ENCODE peak calls at places on chromosomes 16 and 17, in seven cellular contexts. X is OCI-LY7; M is CD8-positive, alpha-beta memory T cell; G is H1; I is CD4-positive, CD25-positive, alpha-beta regulatory T cell; U is tibial artery; N is fibroblast of lung. S is an unnamed sample. For H3K4me1, the result is how much of the 10 kb centered on the place peaks cover.

GRCh38 chr17:36941265-36942021 is 4.2 kb downstream of the LHX1 start:
- DNase-seq in I (no peak), N (no peak), M (no peak), G (no peak), U (no peak), X (no peak), S (no peak)

GRCh38 chr17:1447061-1447460 is 9.0 kb downstream of the CRK start:
- DNase-seq in I (no peak), X (no peak), M (no peak), G (no peak), U (no peak), N (no peak), S (no peak)

GRCh38 chr16:59605706-59606105 is 871.6 kb upstream of the GOT2 start:
- DNase-seq in N (no peak), M (no peak), X (no peak), G (no peak), U (no peak), I (no peak), S (no peak)

GRCh38 chr16:65909310-65910050 is 457.0 kb upstream of the CDH5 start:
- DNase-seq in N (no peak), M (no peak), I (no peak), U (no peak), G (no peak), X (peak), S (no peak)

GRCh38 chr17:68612228-68612922 is 11.2 kb upstream of the FAM20A start:
- DNase-seq in X (no peak), M (no peak), U (no peak), N (no peak), I (no peak), G (no peak), S (no peak)

GRCh38 chr17:5788266-5788900 is 204.1 kb upstream of the NLRP1 start:
- DNase-seq in I (no peak), U (no peak), G (no peak), N (no peak), X (no peak), M (no peak), S (no peak)

GRCh38 chr16:57147381-57148191 is 38.3 kb downstream of the PSME3IP1 start:
- DNase-seq in U (no peak), I (no peak), X (peak), G (no peak), M (no peak), N (no peak), S (no peak)

GRCh38 chr17:7263071-7263800 is 958 bp upstream of the CLDN7 start:
- DNase-seq in X (no peak), G (no peak), N (no peak), I (no peak), M (no peak), U (no peak), S (no peak)

GRCh38 chr17:59845595-59846390 is 47.0 kb downstream of the TUBD1 start:
- DNase-seq in U (peak), X (no peak), N (peak), M (no peak), I (no peak), G (no peak), S (no peak)

GRCh38 chr16:81823111-81823510 is 44.0 kb downstream of the PLCG2 start:
- DNase-seq in I (no peak), N (no peak), X (peak), M (no peak), G (no peak), U (peak), S (no peak)

GRCh38 chr16:79901522-79901921 is 301.0 kb upstream of the MAF start:
- DNase-seq in X (no peak), U (no peak), N (no peak), G (no peak), M (no peak), I (no peak), S (no peak)

GRCh38 chr16:49876716-49877129 is 20.8 kb upstream of the ZNF423 start:
- DNase-seq in I (no peak), N (no peak), G (peak), M (no peak), X (no peak), U (peak), S (no peak)

GRCh38 chr16:67976205-67976604 is 4.1 kb downstream of the DPEP3 start:
- DNase-seq in I (no peak), M (no peak), G (no peak), N (no peak), X (no peak), U (no peak), S (no peak)

GRCh38 chr17:7184091-7184488 is 4.9 kb upstream of the ASGR1 start:
- DNase-seq in M (no peak), X (no peak), G (no peak), I (no peak), U (peak), N (no peak), S (no peak)

GRCh38 chr17:76816590-76817135 is 51.5 kb upstream of the MGAT5B start:
- DNase-seq in G (peak), N (peak), M (peak), I (peak), U (no peak), X (peak), S (no peak)

GRCh38 chr17:12995896-12996295 is 21.9 kb downstream of the ELAC2 start:
- DNase-seq in U (no peak), X (no peak), G (no peak), M (no peak), N (no peak), I (no peak), S (no peak)

GRCh38 chr16:57594531-57595031 is 33.8 kb upstream of the ADGRG1 start:
- DNase-seq in N (no peak), M (no peak), U (no peak), X (no peak), G (no peak), I (no peak), S (no peak)

GRCh38 chr16:81729451-81729850 is 49.6 kb upstream of the PLCG2 start:
- DNase-seq in G (peak), M (no peak), I (no peak), X (peak), N (no peak), U (no peak), S (no peak)

GRCh38 chr17:32519769-32520701 is 33.2 kb downstream of the CDK5R1 start:
- DNase-seq in U (no peak), M (peak), X (no peak), N (no peak), G (no peak), I (peak), S (no peak)

GRCh38 chr17:21170829-21171228 is 43.1 kb downstream of the TMEM11 start:
- DNase-seq in I (no peak), N (no peak), G (no peak), U (no peak), M (no peak), X (no peak), S (no peak)

GRCh38 chr17:21169496-21169895 is 42.7 kb downstream of the DHRS7B start:
- DNase-seq in M (no peak), U (no peak), X (no peak), I (no peak), N (no peak), G (no peak), S (no peak)

GRCh38 chr17:21173543-21173942 is 40.4 kb downstream of the TMEM11 start:
- DNase-seq in N (no peak), G (no peak), M (no peak), U (no peak), I (no peak), X (no peak), S (no peak)

GRCh38 chr17:21171970-21172510 is 41.9 kb downstream of the TMEM11 start:
- DNase-seq in I (no peak), U (no peak), M (no peak), X (no peak), G (no peak), N (no peak), S (no peak)

DNA sequence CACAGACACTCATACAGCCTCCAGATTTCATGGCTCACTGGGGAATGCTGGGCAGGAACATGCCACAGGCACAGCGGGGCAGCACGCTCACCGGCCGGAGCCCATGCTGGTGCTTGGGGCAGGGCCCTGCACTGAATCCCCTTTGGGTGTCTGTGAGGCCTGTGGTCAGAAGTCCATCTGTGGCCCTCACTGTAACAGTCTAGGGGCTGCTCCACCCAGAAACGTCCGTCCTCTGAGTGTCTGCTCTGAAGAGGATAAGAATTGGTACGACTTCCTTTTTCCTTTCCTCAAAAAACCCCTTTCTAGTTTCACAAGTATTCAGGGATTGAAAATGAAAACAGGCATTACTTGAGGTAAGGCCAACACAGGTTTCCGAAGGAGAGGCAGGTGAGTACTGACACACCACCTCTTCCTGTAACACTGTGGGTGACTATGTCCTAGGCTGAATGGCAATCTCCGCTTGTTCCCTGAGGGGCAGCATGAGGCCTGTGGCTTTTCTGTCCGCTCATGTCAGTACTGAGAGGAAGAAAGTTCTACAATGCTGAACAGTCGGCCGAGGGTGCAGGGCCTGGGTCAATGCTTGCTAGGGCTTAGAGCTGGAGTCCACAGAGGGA is 42.5 kb downstream of the TMEM11 start:
- DNase-seq in U (no peak), M (no peak), N (no peak), I (no peak), X (no peak), G (no peak), S (no peak)
- H3K4me1 ChIP-seq in U (under half), M (under half), N (under half), I (under half), X (under half), G (under half), S (under half)

GRCh38 chr17:82463391-82463790 is 4.8 kb downstream of the NARF start:
- DNase-seq in U (no peak), I (no peak), X (no peak), N (no peak), M (no peak), G (no peak), S (no peak)
- H3K4me1 ChIP-seq in U (under half), I (under half), X (under half), N (under half), M (under half), G (under half), S (under half)

GRCh38 chr17:64504769-64505319 is 1.2 kb downstream of the DDX5 start:
- DNase-seq in N (no peak), G (no peak), I (no peak), X (no peak), M (no peak), U (no peak), S (no peak)
- H3K4me1 ChIP-seq in N (under half), G (under half), I (half or more), X (half or more), M (half or more), U (under half), S (under half)

DNA sequence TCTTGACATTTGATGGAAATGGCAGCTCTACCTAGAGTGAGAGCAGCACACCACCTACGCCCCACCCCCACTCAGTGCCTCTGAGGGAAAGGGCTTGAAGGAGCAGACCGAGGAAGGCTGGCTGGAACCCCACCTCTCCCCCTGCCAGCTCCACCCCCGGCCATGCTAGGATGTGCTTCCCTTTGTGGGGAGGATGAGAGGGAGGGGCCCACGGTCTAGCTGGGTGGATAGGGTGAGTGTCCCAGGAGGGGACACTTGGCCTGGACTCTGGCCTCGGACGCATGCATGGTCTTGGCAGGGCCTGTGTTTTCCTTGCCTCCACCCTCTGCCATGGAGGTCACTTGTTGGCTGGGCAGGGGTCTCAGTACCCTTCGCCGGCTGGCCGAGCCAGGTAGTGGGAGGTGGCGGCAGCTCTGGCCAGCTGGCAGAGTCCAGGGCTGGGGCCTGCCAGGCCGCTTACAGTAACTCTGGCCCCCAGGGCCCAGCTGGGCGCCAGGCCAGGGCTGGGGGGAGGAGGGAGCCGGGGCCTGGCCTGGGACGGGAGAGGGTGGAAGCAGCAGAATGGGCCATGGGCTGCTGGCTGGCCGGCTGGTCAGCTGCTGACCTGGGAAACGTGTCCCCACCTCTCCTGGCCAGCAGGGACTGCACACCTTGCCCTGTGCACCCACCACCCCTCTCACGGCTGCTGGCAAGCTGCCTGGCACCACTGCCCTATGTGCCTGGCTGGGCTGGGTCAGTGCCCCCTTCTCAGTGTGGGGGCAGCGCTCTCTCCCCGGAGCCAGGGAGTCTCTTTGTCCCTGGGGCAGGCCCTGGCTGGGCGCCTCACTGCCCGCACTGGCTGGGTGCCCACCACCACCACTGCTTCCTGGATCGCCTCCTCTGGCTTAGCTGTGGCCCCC is 23.0 kb downstream of the RARA start:
- DNase-seq in M (no peak), U (peak), N (peak), G (no peak), X (no peak), I (no peak), S (no peak)
- H3K4me1 ChIP-seq in M (half or more), U (under half), N (half or more), G (under half), X (under half), I (half or more), S (half or more)

GRCh38 chr17:21373696-21374454 is 2.3 kb upstream of the KCNJ12 start:
- DNase-seq in N (no peak), X (no peak), U (no peak), I (no peak), M (no peak), G (no peak), S (no peak)
- H3K4me1 ChIP-seq in N (under half), X (under half), U (under half), I (under half), M (under half), G (under half), S (under half)

GRCh38 chr16:84819644-84820304 is at the start of gene CRISPLD2:
- DNase-seq in M (peak), N (peak), X (peak), U (peak), G (peak), I (peak), S (peak)

GRCh38 chr16:84820305-84820684 is 510 bp downstream of the CRISPLD2 start:
- DNase-seq in X (no peak), U (no peak), I (no peak), G (no peak), N (peak), M (no peak), S (no peak)

GRCh38 chr16:84821728-84822676 is 2.2 kb downstream of the CRISPLD2 start:
- DNase-seq in G (no peak), I (no peak), N (peak), M (no peak), X (no peak), U (no peak), S (no peak)

GRCh38 chr16:84821179-84821578 is 1.4 kb downstream of the CRISPLD2 start:
- DNase-seq in U (no peak), M (no peak), G (no peak), I (no peak), X (no peak), N (no peak), S (no peak)

GRCh38 chr16:84820771-84821170 is 986 bp downstream of the CRISPLD2 start:
- DNase-seq in G (no peak), M (no peak), N (peak), U (no peak), X (no peak), I (no peak), S (no peak)
- H3K4me1 ChIP-seq in G (under half), M (under half), N (under half), U (under half), X (under half), I (under half), S (under half)

GRCh38 chr17:43780135-43780534 is at the start of gene CFAP97D1:
- DNase-seq in G (no peak), N (no peak), U (no peak), M (no peak), X (no peak), I (no peak), S (no peak)
- H3K4me1 ChIP-seq in G (under half), N (under half), U (under half), M (under half), X (under half), I (under half), S (under half)

GRCh38 chr17:42679001-42679491 is 2.3 kb upstream of the PLEKHH3 start:
- DNase-seq in U (peak), G (no peak), I (no peak), N (peak), X (peak), M (peak), S (no peak)

GRCh38 chr17:42681976-42682375 is 333 bp upstream of the CCR10 start:
- DNase-seq in X (no peak), N (no peak), U (no peak), M (no peak), G (no peak), I (no peak), S (no peak)

GRCh38 chr17:42680331-42680808 is 1.3 kb downstream of the CCR10 start:
- DNase-seq in I (no peak), X (peak), G (no peak), U (peak), N (no peak), M (no peak), S (no peak)

GRCh38 chr17:42677921-42678781 is 1.4 kb upstream of the PLEKHH3 start:
- DNase-seq in X (peak), G (no peak), U (peak), M (peak), N (peak), I (peak), S (peak)

GRCh38 chr17:42679492-42680330 is 1.9 kb downstream of the CCR10 start:
- DNase-seq in X (peak), M (peak), I (peak), N (peak), G (no peak), U (peak), S (no peak)
- H3K4me1 ChIP-seq in X (half or more), M (half or more), I (half or more), N (under half), G (under half), U (under half), S (half or more)

S was measured in esophagus squamous epithelium.